ENCODE peak calls at places on chromosome 6, in seven cellular contexts. C is MM.1S; X is pancreas; Y is CD8-positive, alpha-beta T cell; K is mesenchymal stem cell; V is endodermal cell; A is Peyer's patch. U is an unnamed sample. For H3K4me1, the result is how much of the 10 kb centered on the place peaks cover.

GRCh38 chr6:28695671-28696537 is 170.2 kb downstream of the GPX5 start:
- DNase-seq in C (no peak), X (no peak), Y (no peak), K (no peak), V (no peak), A (no peak), U (no peak)

GRCh38 chr6:87700729-87701675 is 1.0 kb downstream of the AKIRIN2 start:
- DNase-seq in C (peak), X (peak), Y (no peak), K (peak), V (peak), A (peak), U (peak)

GRCh38 chr6:160679402-160679769 is 15.3 kb upstream of the LPA start:
- DNase-seq in C (no peak), X (peak), Y (no peak), K (no peak), V (peak), A (no peak), U (no peak)

GRCh38 chr6:100593522-100593921 is 128.8 kb upstream of the SIM1 start:
- DNase-seq in C (no peak), X (no peak), Y (no peak), K (no peak), V (no peak), A (no peak), U (no peak)

GRCh38 chr6:924661-925060 is 231.7 kb upstream of the EXOC2 start:
- DNase-seq in C (no peak), X (no peak), Y (no peak), K (no peak), V (no peak), A (no peak), U (no peak)

GRCh38 chr6:106509420-106510089 is 119.7 kb downstream of the RTN4IP1 start:
- DNase-seq in C (no peak), X (no peak), Y (no peak), K (peak), V (peak), A (no peak), U (no peak)

GRCh38 chr6:35140991-35141720 is at the start of gene TCP11:
- DNase-seq in C (no peak), X (no peak), Y (no peak), K (no peak), V (peak), A (peak), U (peak)

GRCh38 chr6:16901777-16902176 is 140.5 kb upstream of the ATXN1 start:
- DNase-seq in C (no peak), X (peak), Y (no peak), K (no peak), V (no peak), A (peak), U (peak)

GRCh38 chr6:134534708-134535149 is 216.8 kb upstream of the SGK1 start:
- DNase-seq in C (no peak), X (no peak), Y (no peak), K (no peak), V (no peak), A (no peak), U (no peak)

GRCh38 chr6:129575378-129576118 is 134.4 kb downstream of the ARHGAP18 start:
- DNase-seq in C (no peak), X (no peak), Y (no peak), K (peak), V (no peak), A (no peak), U (no peak)

GRCh38 chr6:25709761-25710160 is 44.8 kb upstream of the SLC17A4 start:
- DNase-seq in C (no peak), X (no peak), Y (no peak), K (no peak), V (no peak), A (no peak), U (no peak)

GRCh38 chr6:15409301-15410125 is 163.6 kb downstream of the JARID2 start:
- DNase-seq in C (no peak), X (no peak), Y (no peak), K (no peak), V (no peak), A (no peak), U (no peak)

DNA sequence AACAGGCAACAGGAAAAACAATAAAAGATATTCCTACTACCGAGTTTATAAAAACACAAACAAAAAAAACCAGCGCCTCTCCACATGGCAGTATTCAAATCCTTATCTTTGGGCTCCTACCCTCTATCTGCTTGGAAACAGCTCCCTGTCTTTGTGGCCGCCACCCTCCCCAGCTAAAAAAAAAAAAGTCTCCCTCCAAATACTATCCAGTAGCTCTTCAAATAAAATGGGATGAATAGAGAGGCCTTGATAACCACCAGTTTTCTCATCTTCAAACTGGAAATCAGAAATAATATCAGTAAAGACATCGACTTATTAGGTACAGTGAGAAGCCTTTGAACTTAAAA is 96.2 kb downstream of the PSMG4 start:
- DNase-seq in C (no peak), X (no peak), Y (no peak), K (no peak), V (no peak), A (no peak), U (no peak)
- H3K4me1 ChIP-seq in C (under half), X (under half), Y (under half), K (under half), V (under half), A (under half), U (under half)

DNA sequence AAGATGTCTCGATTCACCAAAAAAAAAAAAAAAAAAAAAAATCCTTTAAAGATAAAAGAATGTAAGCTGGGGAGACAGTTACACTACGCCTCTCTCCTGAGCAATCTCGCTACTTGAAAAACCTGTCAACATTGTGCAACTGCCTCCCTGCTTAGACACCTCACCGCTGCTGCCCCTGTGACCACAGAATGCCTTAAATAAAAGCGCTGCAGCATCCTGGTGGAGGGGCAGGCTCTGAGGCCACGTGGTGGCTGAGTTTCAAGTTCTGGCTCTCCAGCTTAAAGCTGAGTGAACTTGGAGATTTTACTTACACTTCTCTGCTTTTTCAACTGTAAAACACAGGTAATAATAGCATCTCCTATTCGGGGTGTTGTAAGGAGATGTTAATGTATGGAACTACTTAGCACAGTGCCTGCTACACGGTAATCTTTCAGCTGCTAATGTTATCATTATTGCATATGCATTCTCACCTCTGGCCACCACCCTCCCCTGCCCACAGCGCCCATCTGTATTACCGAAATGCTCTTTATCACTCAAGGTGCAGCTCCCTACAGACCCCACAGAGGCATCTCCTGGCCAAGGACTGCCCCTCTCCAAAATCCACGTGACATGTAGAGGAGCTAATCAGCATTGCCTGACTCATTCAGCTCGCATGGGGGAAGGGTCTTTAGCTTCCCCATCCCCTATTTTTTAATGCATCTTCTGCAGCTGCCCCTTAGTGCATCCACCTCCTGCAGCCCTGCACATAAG is 42.0 kb downstream of the SLC22A23 start:
- DNase-seq in C (peak), X (no peak), Y (no peak), K (peak), V (no peak), A (no peak), U (no peak)
- H3K4me1 ChIP-seq in C (under half), X (under half), Y (under half), K (under half), V (under half), A (under half), U (under half)

GRCh38 chr6:158860279-158860865 is 41.2 kb upstream of the EZR start:
- DNase-seq in C (no peak), X (no peak), Y (no peak), K (no peak), V (no peak), A (no peak), U (no peak)
- H3K4me1 ChIP-seq in C (under half), X (under half), Y (under half), K (under half), V (under half), A (under half), U (under half)

GRCh38 chr6:43763812-43764522 is 6.0 kb upstream of the VEGFA start:
- DNase-seq in C (no peak), X (no peak), Y (no peak), K (no peak), V (no peak), A (no peak), U (no peak)

GRCh38 chr6:43766964-43767461 is 3.0 kb upstream of the VEGFA start:
- DNase-seq in C (no peak), X (no peak), Y (no peak), K (no peak), V (no peak), A (peak), U (no peak)

GRCh38 chr6:43764767-43765166 is 5.2 kb upstream of the VEGFA start:
- DNase-seq in C (no peak), X (no peak), Y (no peak), K (no peak), V (peak), A (no peak), U (no peak)

GRCh38 chr6:43766426-43766825 is 3.6 kb upstream of the VEGFA start:
- DNase-seq in C (no peak), X (no peak), Y (no peak), K (no peak), V (no peak), A (no peak), U (no peak)

GRCh38 chr6:43765776-43766175 is 4.2 kb upstream of the VEGFA start:
- DNase-seq in C (no peak), X (no peak), Y (no peak), K (no peak), V (no peak), A (no peak), U (no peak)
- H3K4me1 ChIP-seq in C (under half), X (under half), Y (under half), K (under half), V (under half), A (under half), U (under half)